ENCODE peak calls at places on chromosomes 5 and 9, in seven cellular contexts. One of them, this sample, is unnamed. For H3K27me3, the result is how much of the 10 kb centered on the place peaks cover.

GRCh38 chr5:131212471-131213021 is 41.8 kb downstream of the LYRM7 start:
- DNase-seq in GM12878: peak
- DNase-seq in GM23338: no peak
- DNase-seq in fibroblast of lung: no peak
- DNase-seq in GM23248: no peak
- DNase-seq in PC-3: no peak
- DNase-seq in HCT116: no peak
- DNase-seq in this sample: no peak

GRCh38 chr9:115157245-115157674 is 39.3 kb upstream of the TNC start:
- DNase-seq in GM12878: no peak
- DNase-seq in GM23338: no peak
- DNase-seq in fibroblast of lung: peak
- DNase-seq in GM23248: peak
- DNase-seq in PC-3: peak
- DNase-seq in HCT116: peak
- DNase-seq in this sample: no peak

GRCh38 chr5:140802781-140803271 is 2.0 kb downstream of the PCDHA3 start:
- DNase-seq in GM12878: no peak
- DNase-seq in GM23338: no peak
- DNase-seq in fibroblast of lung: no peak
- DNase-seq in GM23248: no peak
- DNase-seq in PC-3: no peak
- DNase-seq in HCT116: no peak
- DNase-seq in this sample: no peak

GRCh38 chr5:54463696-54464095 is 8.2 kb downstream of the HSPB3 start:
- DNase-seq in GM12878: no peak
- DNase-seq in GM23338: no peak
- DNase-seq in fibroblast of lung: no peak
- DNase-seq in GM23248: no peak
- DNase-seq in PC-3: no peak
- DNase-seq in HCT116: no peak
- DNase-seq in this sample: no peak

GRCh38 chr5:178450121-178450631 is 140.0 kb downstream of the COL23A1 start:
- DNase-seq in GM12878: no peak
- DNase-seq in GM23338: peak
- DNase-seq in fibroblast of lung: no peak
- DNase-seq in GM23248: no peak
- DNase-seq in PC-3: no peak
- DNase-seq in HCT116: no peak
- DNase-seq in this sample: no peak

GRCh38 chr5:54769746-54770145 is 215.6 kb downstream of the ESM1 start:
- DNase-seq in GM12878: no peak
- DNase-seq in GM23338: no peak
- DNase-seq in fibroblast of lung: no peak
- DNase-seq in GM23248: no peak
- DNase-seq in PC-3: no peak
- DNase-seq in HCT116: no peak
- DNase-seq in this sample: no peak

GRCh38 chr5:137758719-137759312 is 4.7 kb upstream of the HNRNPA0 start:
- DNase-seq in GM12878: peak
- DNase-seq in GM23338: no peak
- DNase-seq in fibroblast of lung: no peak
- DNase-seq in GM23248: peak
- DNase-seq in PC-3: peak
- DNase-seq in HCT116: no peak
- DNase-seq in this sample: no peak

GRCh38 chr5:66307647-66308257 is 163.7 kb downstream of the SREK1 start:
- DNase-seq in GM12878: no peak
- DNase-seq in GM23338: peak
- DNase-seq in fibroblast of lung: peak
- DNase-seq in GM23248: peak
- DNase-seq in PC-3: peak
- DNase-seq in HCT116: peak
- DNase-seq in this sample: peak

DNA sequence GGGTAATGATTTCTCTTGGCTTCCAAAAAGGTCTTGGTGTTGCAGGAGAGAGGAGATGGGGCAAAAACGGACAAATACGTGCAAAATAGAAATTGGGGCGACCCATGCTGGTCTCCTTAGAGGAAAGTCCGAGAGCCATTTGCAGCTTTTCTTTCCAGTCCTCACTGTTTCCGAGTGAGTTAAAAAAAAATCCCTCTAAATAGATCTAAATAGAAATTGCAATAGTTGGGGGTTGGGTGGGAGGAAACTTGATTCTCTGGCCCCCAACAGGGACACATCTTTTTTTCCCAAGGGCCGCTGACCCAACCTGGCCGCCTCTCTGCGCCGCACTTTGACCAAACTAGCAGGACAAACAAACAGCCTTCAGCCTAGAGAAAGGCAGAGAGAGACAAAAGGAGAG is 2.8 kb upstream of the NKX2-5 start:
- DNase-seq in GM12878: no peak
- DNase-seq in GM23338: peak
- DNase-seq in fibroblast of lung: peak
- DNase-seq in GM23248: no peak
- DNase-seq in PC-3: no peak
- DNase-seq in HCT116: no peak
- DNase-seq in this sample: no peak
- TF ChIP-seq EZH2 in GM12878: no peak
- TF ChIP-seq EZH2 in GM23338: peak
- TF ChIP-seq EZH2 in fibroblast of lung: no peak
- TF ChIP-seq EZH2 in GM23248: peak
- TF ChIP-seq EZH2 in PC-3: no peak
- TF ChIP-seq EZH2 in HCT116: no peak
- TF ChIP-seq EZH2 in this sample: no peak

DNA sequence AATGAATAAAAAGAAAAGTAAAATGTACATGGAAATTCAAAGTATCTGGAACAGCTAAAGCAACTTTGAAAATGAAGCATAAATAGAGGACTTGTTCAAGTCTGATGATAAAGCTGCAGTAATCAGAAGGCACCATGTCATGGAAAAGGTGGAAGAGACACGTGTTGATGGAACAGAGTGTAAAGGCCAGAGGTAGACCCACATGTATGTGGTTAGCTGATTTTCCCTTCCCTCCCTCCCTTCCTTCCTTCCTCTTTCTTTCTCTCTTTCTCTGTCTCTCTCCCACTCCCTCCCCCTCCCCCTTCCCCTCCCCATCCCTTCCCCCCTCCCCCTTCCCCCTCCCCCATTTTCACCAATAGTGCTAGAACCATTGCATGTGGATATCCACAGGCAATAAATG is 58.7 kb upstream of the FCN1 start:
- DNase-seq in GM12878: no peak
- DNase-seq in GM23338: peak
- DNase-seq in fibroblast of lung: no peak
- DNase-seq in GM23248: no peak
- DNase-seq in PC-3: no peak
- DNase-seq in HCT116: no peak
- DNase-seq in this sample: no peak
- H3K27me3 ChIP-seq in GM12878: under half
- H3K27me3 ChIP-seq in GM23338: under half
- H3K27me3 ChIP-seq in fibroblast of lung: under half
- H3K27me3 ChIP-seq in GM23248: under half
- H3K27me3 ChIP-seq in PC-3: under half
- H3K27me3 ChIP-seq in HCT116: under half
- H3K27me3 ChIP-seq in this sample: under half

DNA sequence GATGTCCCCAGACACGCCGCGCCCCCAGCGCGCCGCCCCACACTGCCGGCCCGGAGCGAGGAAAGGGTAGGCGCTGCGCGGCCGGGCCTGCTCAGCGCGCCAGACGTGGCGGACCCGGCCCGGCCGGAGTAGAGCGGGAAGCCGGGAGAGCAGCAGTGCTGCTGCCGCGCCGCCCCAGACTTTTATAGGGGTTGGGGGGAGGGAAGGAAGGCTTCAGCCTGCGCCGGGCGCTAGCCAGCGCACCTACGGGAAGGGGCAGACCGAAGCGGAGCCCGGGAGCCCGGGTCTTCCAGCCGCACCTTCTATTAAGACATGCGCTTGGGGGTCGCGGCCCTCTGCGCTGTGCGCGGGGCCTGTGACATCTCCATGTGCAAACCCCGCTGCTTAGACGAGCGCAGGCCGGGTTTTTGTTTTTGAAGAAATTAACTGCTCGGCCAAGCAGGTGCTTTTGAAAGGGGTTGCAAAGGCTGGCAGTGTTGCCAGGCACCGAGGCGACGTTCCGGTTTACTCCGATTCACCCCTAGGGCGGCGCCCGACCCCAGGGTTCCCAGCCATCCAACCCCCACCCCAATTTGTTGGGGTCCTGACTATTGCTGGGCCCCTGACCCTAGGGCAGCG is 361 bp upstream of the PAX5 start:
- DNase-seq in GM12878: no peak
- DNase-seq in GM23338: peak
- DNase-seq in fibroblast of lung: no peak
- DNase-seq in GM23248: peak
- DNase-seq in PC-3: peak
- DNase-seq in HCT116: no peak
- DNase-seq in this sample: no peak
- TF ChIP-seq EZH2 in GM12878: no peak
- TF ChIP-seq EZH2 in GM23338: peak
- TF ChIP-seq EZH2 in fibroblast of lung: no peak
- TF ChIP-seq EZH2 in GM23248: no peak
- TF ChIP-seq EZH2 in PC-3: no peak
- TF ChIP-seq EZH2 in HCT116: no peak
- TF ChIP-seq EZH2 in this sample: no peak

DNA sequence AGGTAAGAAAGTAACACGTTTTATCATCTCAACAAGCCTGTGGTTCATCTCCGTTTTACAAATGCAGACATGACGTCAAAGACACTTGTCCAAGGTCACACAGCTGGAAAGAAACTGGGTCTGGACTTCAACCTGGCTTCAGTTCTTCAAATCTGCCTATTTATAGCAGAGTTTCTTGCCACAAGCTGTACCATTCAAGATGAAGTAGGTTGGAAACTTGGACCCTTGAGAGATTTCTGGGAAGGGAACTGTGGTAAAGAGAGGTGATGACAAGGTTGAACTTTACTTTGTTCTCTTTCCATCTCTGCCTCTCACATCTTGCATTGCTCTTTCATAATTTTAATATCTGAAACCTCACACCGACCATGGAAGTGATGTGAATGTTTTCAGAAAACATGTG is 29.9 kb upstream of the DENND1A start:
- DNase-seq in GM12878: no peak
- DNase-seq in GM23338: no peak
- DNase-seq in fibroblast of lung: no peak
- DNase-seq in GM23248: no peak
- DNase-seq in PC-3: no peak
- DNase-seq in HCT116: no peak
- DNase-seq in this sample: no peak
- H3K27me3 ChIP-seq in GM12878: under half
- H3K27me3 ChIP-seq in GM23338: under half
- H3K27me3 ChIP-seq in fibroblast of lung: under half
- H3K27me3 ChIP-seq in GM23248: under half
- H3K27me3 ChIP-seq in PC-3: under half
- H3K27me3 ChIP-seq in HCT116: under half
- H3K27me3 ChIP-seq in this sample: under half

DNA sequence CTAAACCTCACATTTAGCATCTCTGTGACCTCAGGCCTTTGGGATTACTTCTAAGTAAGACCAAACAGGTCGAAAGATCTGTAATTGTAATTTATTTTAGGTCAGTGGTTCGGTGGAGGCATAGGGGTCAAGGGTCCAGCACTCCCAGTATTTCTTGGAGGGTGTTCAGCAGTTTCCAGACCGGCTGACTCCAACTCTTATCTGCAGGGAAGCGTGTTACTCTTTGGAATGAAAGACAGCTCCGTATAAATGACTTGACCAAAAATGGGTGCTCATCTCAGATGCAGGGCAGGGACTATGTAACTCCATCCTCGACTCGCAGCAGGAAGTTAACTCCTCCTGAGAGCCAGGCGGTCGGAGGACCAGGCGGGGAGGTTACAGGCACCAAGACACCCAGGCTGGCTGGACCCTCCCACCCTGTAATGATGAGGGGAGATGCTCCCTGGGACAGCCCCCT is 620 bp upstream of the VPS13A start:
- DNase-seq in GM12878: no peak
- DNase-seq in GM23338: no peak
- DNase-seq in fibroblast of lung: no peak
- DNase-seq in GM23248: no peak
- DNase-seq in PC-3: no peak
- DNase-seq in HCT116: no peak
- DNase-seq in this sample: no peak
- TF ChIP-seq EZH2 in GM12878: no peak
- TF ChIP-seq EZH2 in GM23338: no peak
- TF ChIP-seq EZH2 in fibroblast of lung: no peak
- TF ChIP-seq EZH2 in GM23248: no peak
- TF ChIP-seq EZH2 in PC-3: no peak
- TF ChIP-seq EZH2 in HCT116: no peak
- TF ChIP-seq EZH2 in this sample: no peak

DNA sequence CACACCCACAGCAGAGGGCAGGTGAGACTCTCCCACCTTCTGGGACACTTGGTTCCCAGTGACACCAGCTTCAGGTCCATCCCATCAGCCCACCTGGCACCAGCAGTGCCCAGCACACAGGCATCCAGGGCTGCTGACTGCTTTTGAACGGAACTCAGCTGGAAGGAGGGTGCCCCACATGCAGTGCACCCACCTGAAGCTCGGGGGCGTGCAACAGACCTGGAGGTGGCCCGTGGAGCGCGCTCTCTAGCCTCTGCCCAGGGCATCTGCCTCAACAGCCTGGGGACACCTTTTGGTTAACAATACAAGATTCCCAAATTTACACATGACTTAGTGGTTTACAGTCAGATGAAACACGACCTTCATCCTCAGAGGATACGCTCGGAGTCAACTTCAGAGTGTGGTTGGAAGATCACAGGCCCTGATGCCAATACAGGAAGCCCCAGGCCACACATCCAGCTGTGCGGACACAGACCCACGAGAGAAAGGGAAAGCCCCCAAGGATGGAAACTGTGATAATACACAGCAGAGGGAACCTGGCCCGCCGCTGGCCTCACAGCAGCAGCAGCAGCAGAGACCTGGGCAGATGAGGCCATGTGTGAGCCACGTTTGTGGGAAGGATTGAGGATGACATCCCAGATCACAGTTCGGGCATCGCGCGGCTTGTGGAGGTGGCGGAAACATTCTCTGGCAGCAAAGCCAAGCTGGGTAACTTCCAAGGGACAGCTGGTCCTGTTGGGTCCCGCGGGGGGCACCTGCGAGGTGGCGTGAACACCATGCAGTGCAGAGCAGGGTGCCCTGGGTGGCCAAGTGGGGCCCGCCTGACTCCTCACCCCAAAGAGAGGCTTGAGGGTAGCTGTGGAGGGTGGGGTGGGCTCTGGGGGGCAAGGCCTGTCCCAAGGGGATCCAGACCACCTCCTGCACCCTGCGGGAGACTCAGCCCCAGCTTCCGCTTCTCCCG is 64.0 kb downstream of the SECISBP2 start:
- DNase-seq in GM12878: no peak
- DNase-seq in GM23338: no peak
- DNase-seq in fibroblast of lung: no peak
- DNase-seq in GM23248: no peak
- DNase-seq in PC-3: no peak
- DNase-seq in HCT116: no peak
- DNase-seq in this sample: no peak
- H3K27me3 ChIP-seq in GM12878: under half
- H3K27me3 ChIP-seq in GM23338: under half
- H3K27me3 ChIP-seq in fibroblast of lung: under half
- H3K27me3 ChIP-seq in GM23248: under half
- H3K27me3 ChIP-seq in PC-3: under half
- H3K27me3 ChIP-seq in HCT116: under half
- H3K27me3 ChIP-seq in this sample: under half

GRCh38 chr9:105656131-105656921 is 5.9 kb upstream of the TAL2 start:
- DNase-seq in GM12878: no peak
- DNase-seq in GM23338: peak
- DNase-seq in fibroblast of lung: no peak
- DNase-seq in GM23248: peak
- DNase-seq in PC-3: no peak
- DNase-seq in HCT116: no peak
- DNase-seq in this sample: no peak
- TF ChIP-seq EZH2 in GM12878: no peak
- TF ChIP-seq EZH2 in GM23338: peak
- TF ChIP-seq EZH2 in fibroblast of lung: no peak
- TF ChIP-seq EZH2 in GM23248: no peak
- TF ChIP-seq EZH2 in PC-3: no peak
- TF ChIP-seq EZH2 in HCT116: no peak
- TF ChIP-seq EZH2 in this sample: no peak

GRCh38 chr5:170603101-170603500 is 99.3 kb downstream of the KCNIP1 start:
- DNase-seq in GM12878: no peak
- DNase-seq in GM23338: no peak
- DNase-seq in fibroblast of lung: no peak
- DNase-seq in GM23248: no peak
- DNase-seq in PC-3: no peak
- DNase-seq in HCT116: no peak
- DNase-seq in this sample: no peak
- H3K27me3 ChIP-seq in GM12878: under half
- H3K27me3 ChIP-seq in GM23338: under half
- H3K27me3 ChIP-seq in fibroblast of lung: under half
- H3K27me3 ChIP-seq in GM23248: half or more
- H3K27me3 ChIP-seq in PC-3: under half
- H3K27me3 ChIP-seq in HCT116: under half
- H3K27me3 ChIP-seq in this sample: under half

This sample was measured in DND-41.